ENCODE peak calls at places on chromosomes 16 and 17, in nine cellular contexts. One of them, this sample, is unnamed. For H3K9me3, the result is how much of the 10 kb centered on the place peaks cover.

GRCh38 chr17:35537569-35538209 is at the start of gene SLFN12L:
- DNase-seq in esophagus squamous epithelium: no peak
- DNase-seq in Peyer's patch: no peak
- DNase-seq in vagina: no peak
- DNase-seq in ovary: no peak
- DNase-seq in breast epithelium: no peak
- DNase-seq in IMR-90: no peak
- DNase-seq in sigmoid colon: no peak
- DNase-seq in heart left ventricle: no peak
- DNase-seq in this sample: no peak

GRCh38 chr16:11542069-11542775 is 44.5 kb downstream of the LITAF start:
- DNase-seq in esophagus squamous epithelium: no peak
- DNase-seq in sigmoid colon: no peak
- DNase-seq in IMR-90: peak
- DNase-seq in breast epithelium: no peak
- DNase-seq in Peyer's patch: no peak
- DNase-seq in vagina: no peak
- DNase-seq in heart left ventricle: no peak
- DNase-seq in ovary: no peak
- DNase-seq in this sample: no peak

GRCh38 chr16:18788828-18789514 is 1.2 kb downstream of the RPS15A start:
- DNase-seq in Peyer's patch: no peak
- DNase-seq in breast epithelium: no peak
- DNase-seq in sigmoid colon: no peak
- DNase-seq in IMR-90: no peak
- DNase-seq in esophagus squamous epithelium: no peak
- DNase-seq in ovary: no peak
- DNase-seq in vagina: no peak
- DNase-seq in heart left ventricle: no peak
- DNase-seq in this sample: no peak

GRCh38 chr17:4903051-4903818 is at the start of gene CHRNE:
- DNase-seq in Peyer's patch: no peak
- DNase-seq in heart left ventricle: peak
- DNase-seq in ovary: peak
- DNase-seq in IMR-90: peak
- DNase-seq in esophagus squamous epithelium: no peak
- DNase-seq in sigmoid colon: peak
- DNase-seq in breast epithelium: peak
- DNase-seq in vagina: no peak
- DNase-seq in this sample: peak

GRCh38 chr16:2692948-2693651 is 10.8 kb downstream of the KCTD5 start:
- DNase-seq in esophagus squamous epithelium: no peak
- DNase-seq in vagina: no peak
- DNase-seq in IMR-90: peak
- DNase-seq in Peyer's patch: no peak
- DNase-seq in heart left ventricle: no peak
- DNase-seq in ovary: peak
- DNase-seq in sigmoid colon: no peak
- DNase-seq in breast epithelium: no peak
- DNase-seq in this sample: no peak

GRCh38 chr17:3447625-3448024 is 14.0 kb upstream of the OR1E2 start:
- DNase-seq in vagina: no peak
- DNase-seq in breast epithelium: no peak
- DNase-seq in ovary: no peak
- DNase-seq in IMR-90: no peak
- DNase-seq in Peyer's patch: no peak
- DNase-seq in sigmoid colon: no peak
- DNase-seq in heart left ventricle: no peak
- DNase-seq in esophagus squamous epithelium: no peak
- DNase-seq in this sample: no peak

GRCh38 chr17:20896153-20896649 is 146.6 kb downstream of the USP22 start:
- DNase-seq in breast epithelium: no peak
- DNase-seq in ovary: peak
- DNase-seq in Peyer's patch: no peak
- DNase-seq in IMR-90: peak
- DNase-seq in vagina: no peak
- DNase-seq in heart left ventricle: peak
- DNase-seq in sigmoid colon: peak
- DNase-seq in esophagus squamous epithelium: no peak
- DNase-seq in this sample: no peak

GRCh38 chr17:35241520-35241919 is 1.4 kb upstream of the SLFN5 start:
- DNase-seq in breast epithelium: no peak
- DNase-seq in sigmoid colon: no peak
- DNase-seq in esophagus squamous epithelium: no peak
- DNase-seq in heart left ventricle: no peak
- DNase-seq in IMR-90: no peak
- DNase-seq in vagina: no peak
- DNase-seq in ovary: no peak
- DNase-seq in Peyer's patch: no peak
- DNase-seq in this sample: peak

GRCh38 chr16:17301593-17302135 is 169.1 kb downstream of the XYLT1 start:
- DNase-seq in heart left ventricle: no peak
- DNase-seq in IMR-90: no peak
- DNase-seq in esophagus squamous epithelium: no peak
- DNase-seq in vagina: no peak
- DNase-seq in breast epithelium: no peak
- DNase-seq in sigmoid colon: no peak
- DNase-seq in Peyer's patch: no peak
- DNase-seq in ovary: no peak
- DNase-seq in this sample: no peak

GRCh38 chr16:12874135-12874534 is 27.3 kb upstream of the SHISA9 start:
- DNase-seq in breast epithelium: no peak
- DNase-seq in esophagus squamous epithelium: no peak
- DNase-seq in vagina: no peak
- DNase-seq in Peyer's patch: no peak
- DNase-seq in sigmoid colon: no peak
- DNase-seq in heart left ventricle: no peak
- DNase-seq in ovary: no peak
- DNase-seq in IMR-90: peak
- DNase-seq in this sample: no peak

GRCh38 chr17:17236295-17237025 is 508 bp downstream of the FLCN start:
- DNase-seq in vagina: no peak
- DNase-seq in heart left ventricle: no peak
- DNase-seq in sigmoid colon: no peak
- DNase-seq in breast epithelium: peak
- DNase-seq in esophagus squamous epithelium: no peak
- DNase-seq in ovary: no peak
- DNase-seq in IMR-90: peak
- DNase-seq in Peyer's patch: peak
- DNase-seq in this sample: no peak

GRCh38 chr16:74936902-74937560 is 47.9 kb downstream of the WDR59 start:
- DNase-seq in IMR-90: peak
- DNase-seq in breast epithelium: no peak
- DNase-seq in ovary: no peak
- DNase-seq in heart left ventricle: no peak
- DNase-seq in esophagus squamous epithelium: no peak
- DNase-seq in vagina: no peak
- DNase-seq in Peyer's patch: no peak
- DNase-seq in sigmoid colon: no peak
- DNase-seq in this sample: no peak

GRCh38 chr17:50021681-50022370 is 26.8 kb upstream of the DLX3 start:
- DNase-seq in vagina: no peak
- DNase-seq in breast epithelium: no peak
- DNase-seq in sigmoid colon: no peak
- DNase-seq in esophagus squamous epithelium: no peak
- DNase-seq in Peyer's patch: no peak
- DNase-seq in heart left ventricle: no peak
- DNase-seq in IMR-90: no peak
- DNase-seq in ovary: no peak
- DNase-seq in this sample: no peak

GRCh38 chr17:70021726-70022125 is 53.3 kb upstream of the KCNJ16 start:
- DNase-seq in sigmoid colon: no peak
- DNase-seq in IMR-90: peak
- DNase-seq in heart left ventricle: no peak
- DNase-seq in ovary: no peak
- DNase-seq in breast epithelium: no peak
- DNase-seq in Peyer's patch: no peak
- DNase-seq in vagina: no peak
- DNase-seq in esophagus squamous epithelium: no peak
- DNase-seq in this sample: no peak

GRCh38 chr16:24150282-24150681 is 105.9 kb upstream of the CACNG3 start:
- DNase-seq in vagina: no peak
- DNase-seq in sigmoid colon: no peak
- DNase-seq in breast epithelium: no peak
- DNase-seq in IMR-90: no peak
- DNase-seq in heart left ventricle: no peak
- DNase-seq in ovary: no peak
- DNase-seq in Peyer's patch: no peak
- DNase-seq in esophagus squamous epithelium: no peak
- DNase-seq in this sample: no peak

GRCh38 chr16:57999971-58000705 is at the start of gene ZNF319:
- DNase-seq in ovary: no peak
- DNase-seq in heart left ventricle: peak
- DNase-seq in breast epithelium: no peak
- DNase-seq in esophagus squamous epithelium: no peak
- DNase-seq in vagina: no peak
- DNase-seq in Peyer's patch: no peak
- DNase-seq in sigmoid colon: no peak
- DNase-seq in IMR-90: no peak
- DNase-seq in this sample: peak

GRCh38 chr16:73058221-73058615 is 10.3 kb upstream of the ZFHX3 start:
- DNase-seq in sigmoid colon: no peak
- DNase-seq in breast epithelium: no peak
- DNase-seq in ovary: peak
- DNase-seq in heart left ventricle: peak
- DNase-seq in IMR-90: no peak
- DNase-seq in vagina: no peak
- DNase-seq in esophagus squamous epithelium: no peak
- DNase-seq in Peyer's patch: peak
- DNase-seq in this sample: peak

GRCh38 chr17:2063306-2064146 is 8.6 kb downstream of the HIC1 start:
- DNase-seq in vagina: no peak
- DNase-seq in sigmoid colon: peak
- DNase-seq in breast epithelium: no peak
- DNase-seq in Peyer's patch: peak
- DNase-seq in esophagus squamous epithelium: no peak
- DNase-seq in heart left ventricle: peak
- DNase-seq in IMR-90: peak
- DNase-seq in ovary: no peak
- DNase-seq in this sample: no peak
- TF ChIP-seq POLR2A in vagina: no peak
- TF ChIP-seq POLR2A in sigmoid colon: no peak
- TF ChIP-seq POLR2A in breast epithelium: no peak
- TF ChIP-seq POLR2A in Peyer's patch: no peak
- TF ChIP-seq POLR2A in esophagus squamous epithelium: no peak
- TF ChIP-seq POLR2A in heart left ventricle: no peak
- TF ChIP-seq POLR2A in IMR-90: peak
- TF ChIP-seq POLR2A in ovary: no peak
- TF ChIP-seq POLR2A in this sample: no peak

DNA sequence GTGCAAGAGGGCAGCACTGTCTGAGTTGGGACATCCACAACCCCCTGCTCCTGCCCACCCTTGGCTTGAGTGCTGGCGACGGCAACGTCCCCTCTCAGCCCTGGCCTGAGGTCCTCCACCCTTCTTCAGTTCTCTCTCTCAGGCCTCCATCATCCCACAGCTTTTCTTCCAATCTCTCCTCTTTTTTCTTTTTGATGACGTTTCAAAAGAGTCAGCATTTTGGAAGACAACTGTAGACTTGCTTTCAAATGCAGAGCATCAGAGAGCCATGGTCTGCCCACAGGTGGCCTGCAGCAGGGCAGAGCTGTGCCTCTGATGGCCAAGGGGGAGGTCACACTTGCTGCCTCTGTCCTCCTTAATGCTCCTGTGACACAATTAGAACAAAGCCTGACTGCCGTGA is 775.4 kb downstream of the KCNJ18 start:
- DNase-seq in esophagus squamous epithelium: no peak
- DNase-seq in breast epithelium: no peak
- DNase-seq in Peyer's patch: no peak
- DNase-seq in vagina: no peak
- DNase-seq in sigmoid colon: no peak
- DNase-seq in IMR-90: no peak
- DNase-seq in ovary: no peak
- DNase-seq in heart left ventricle: no peak
- DNase-seq in this sample: no peak
- H3K9me3 ChIP-seq in esophagus squamous epithelium: under half
- H3K9me3 ChIP-seq in breast epithelium: under half
- H3K9me3 ChIP-seq in Peyer's patch: under half
- H3K9me3 ChIP-seq in vagina: under half
- H3K9me3 ChIP-seq in sigmoid colon: under half
- H3K9me3 ChIP-seq in IMR-90: under half
- H3K9me3 ChIP-seq in ovary: under half
- H3K9me3 ChIP-seq in heart left ventricle: under half
- H3K9me3 ChIP-seq in this sample: under half

DNA sequence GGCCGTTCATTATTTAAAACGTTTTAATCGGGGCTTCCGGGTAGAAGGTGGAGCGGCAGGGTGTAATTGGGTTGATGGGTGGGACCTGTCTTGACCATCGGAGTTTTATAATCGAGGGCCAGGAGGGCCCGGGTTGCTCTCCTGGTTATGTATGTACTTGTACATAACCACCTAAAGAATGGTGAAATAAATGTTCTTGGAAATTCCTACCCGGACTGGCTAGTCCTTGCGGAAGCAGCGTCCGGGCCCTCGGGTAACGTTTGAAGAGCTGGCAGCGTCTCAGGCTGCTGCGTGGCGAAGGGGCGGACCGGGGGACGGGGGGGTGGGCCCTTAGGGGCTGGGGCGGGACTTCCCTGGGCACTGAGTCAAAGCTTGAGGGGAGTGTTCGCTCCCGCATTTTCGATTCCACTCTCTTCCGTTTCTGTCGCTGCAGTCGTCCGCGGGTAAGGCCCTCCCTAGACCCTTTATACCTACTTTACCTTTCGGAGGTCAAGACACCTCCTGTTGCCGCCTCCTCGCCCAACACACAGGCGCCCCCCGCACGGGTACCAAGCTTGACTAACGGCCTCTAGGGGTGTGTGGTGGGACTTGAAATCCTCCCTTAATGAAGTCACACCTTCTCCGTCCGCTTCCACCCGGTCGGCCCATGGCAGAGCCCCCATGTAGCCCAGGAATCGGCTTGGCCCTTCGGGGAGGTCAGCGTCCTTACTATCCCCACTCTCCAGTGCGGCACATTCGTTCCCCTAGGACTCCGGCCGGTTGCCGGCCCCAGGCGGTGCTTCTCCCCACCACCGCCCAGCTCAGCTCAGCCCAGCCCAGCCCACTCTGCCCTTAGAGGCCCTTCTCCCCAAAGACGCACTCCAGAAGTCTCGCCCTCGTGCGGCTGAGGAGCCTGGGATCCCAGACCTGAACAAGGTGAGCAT is at the start of gene TMEM106A:
- DNase-seq in breast epithelium: peak
- DNase-seq in vagina: peak
- DNase-seq in heart left ventricle: peak
- DNase-seq in Peyer's patch: peak
- DNase-seq in IMR-90: peak
- DNase-seq in esophagus squamous epithelium: peak
- DNase-seq in ovary: peak
- DNase-seq in sigmoid colon: peak
- DNase-seq in this sample: peak
- TF ChIP-seq POLR2A in breast epithelium: no peak
- TF ChIP-seq POLR2A in vagina: no peak
- TF ChIP-seq POLR2A in heart left ventricle: no peak
- TF ChIP-seq POLR2A in Peyer's patch: peak
- TF ChIP-seq POLR2A in IMR-90: peak
- TF ChIP-seq POLR2A in esophagus squamous epithelium: peak
- TF ChIP-seq POLR2A in ovary: no peak
- TF ChIP-seq POLR2A in sigmoid colon: no peak
- TF ChIP-seq POLR2A in this sample: peak

GRCh38 chr16:31745900-31746299 is 127.7 kb upstream of the ZNF267 start:
- DNase-seq in vagina: no peak
- DNase-seq in ovary: no peak
- DNase-seq in Peyer's patch: no peak
- DNase-seq in esophagus squamous epithelium: no peak
- DNase-seq in breast epithelium: no peak
- DNase-seq in IMR-90: no peak
- DNase-seq in heart left ventricle: no peak
- DNase-seq in sigmoid colon: no peak
- DNase-seq in this sample: no peak
- H3K9me3 ChIP-seq in vagina: half or more
- H3K9me3 ChIP-seq in ovary: under half
- H3K9me3 ChIP-seq in Peyer's patch: under half
- H3K9me3 ChIP-seq in esophagus squamous epithelium: half or more
- H3K9me3 ChIP-seq in breast epithelium: half or more
- H3K9me3 ChIP-seq in IMR-90: under half
- H3K9me3 ChIP-seq in heart left ventricle: half or more
- H3K9me3 ChIP-seq in sigmoid colon: half or more
- H3K9me3 ChIP-seq in this sample: under half